ENCODE peak calls at places on chromosomes 4 and X, in eight cellular contexts. P, S, R, A, F, X, T and M are unnamed samples.

GRCh38 chr4:58606303-58606702 is 1496.1 kb upstream of the IGFBP7 start:
- DNase-seq in X (no peak), S (no peak), R (no peak), F (no peak), T (no peak), P (no peak), A (no peak), M (no peak)

GRCh38 chr4:52588771-52589591 is 70.1 kb downstream of the USP46 start:
- DNase-seq in S (no peak), A (peak; percentile 62), T (no peak), R (no peak), P (peak; percentile 76), X (no peak), F (no peak), M (no peak)

GRCh38 chr4:99529218-99529617 is 18.4 kb downstream of the C4orf17 start:
- DNase-seq in T (no peak), R (no peak), F (no peak), P (peak; percentile 68), X (no peak), A (peak; percentile 8), S (no peak), M (no peak)

GRCh38 chr4:100208964-100209363 is 18.7 kb upstream of the DDIT4L start:
- DNase-seq in P (no peak), X (no peak), S (no peak), A (no peak), R (no peak), F (no peak), T (no peak), M (no peak)

GRCh38 chrX:118536687-118537461 is 41.3 kb downstream of the DOCK11 start:
- DNase-seq in R (no peak), T (no peak), P (peak; percentile 35), F (no peak), X (no peak), A (peak; percentile 50), S (no peak), M (peak; percentile 20)

GRCh38 chr4:99221980-99222379 is 2.9 kb upstream of the ADH6 start:
- DNase-seq in A (peak; percentile 80), R (no peak), P (peak; percentile 81), T (no peak), F (no peak), X (no peak), S (no peak), M (no peak)

GRCh38 chr4:52550186-52550585 is 108.9 kb downstream of the USP46 start:
- DNase-seq in R (no peak), F (no peak), T (no peak), A (peak; percentile 44), S (no peak), X (no peak), P (no peak), M (peak; percentile 57)

GRCh38 chr4:186723207-186724047 is at the start of gene FAT1:
- DNase-seq in R (no peak), T (peak; percentile 68), A (peak; percentile 87), X (no peak), S (no peak), F (peak; percentile 77), P (peak; percentile 84), M (peak; percentile 91)

GRCh38 chr4:1191621-1192020 is 19.2 kb upstream of the SPON2 start:
- DNase-seq in T (no peak), P (no peak), X (no peak), A (no peak), S (no peak), R (no peak), F (no peak), M (no peak)

GRCh38 chrX:129831486-129831885 is 12.2 kb downstream of the ZDHHC9 start:
- DNase-seq in R (no peak), A (no peak), X (no peak), P (no peak), F (peak; percentile 17), S (no peak), T (no peak), M (peak; percentile 52)

GRCh38 chr4:121785479-121785878 is 15.6 kb upstream of the EXOSC9 start:
- DNase-seq in S (no peak), F (no peak), T (no peak), P (peak; percentile 39), R (no peak), A (no peak), X (no peak), M (no peak)

GRCh38 chr4:88964450-88964849 is 92.5 kb downstream of the FAM13A start:
- DNase-seq in R (no peak), A (no peak), F (no peak), T (no peak), X (no peak), P (peak; percentile 69), S (no peak), M (no peak)